ENCODE peak calls at places on chromosomes 13 and 19, in four cellular contexts. U, N, J and F are unnamed samples.
A peak's percentile ranks its signal among the peaks of the same experiment; 100 is the strongest.

GRCh38 chr13:87696458-87696857 is 25.3 kb downstream of the SLITRK5 start:
- DNase-seq in U (no peak), N (no peak), J (no peak), F (no peak)

GRCh38 chr19:23799321-23799720 is 40.6 kb upstream of the ZNF681 start:
- DNase-seq in U (no peak), N (no peak), J (no peak), F (no peak)

GRCh38 chr13:37109080-37109678 is 3.7 kb upstream of the CSNK1A1L start:
- DNase-seq in U (no peak), N (no peak), J (peak; percentile 52), F (no peak)

GRCh38 chr13:51267581-51267980 is 45.4 kb downstream of the FAM124A start:
- DNase-seq in U (no peak), N (no peak), J (no peak), F (no peak)

GRCh38 chr13:113851826-113852535 is 11.9 kb downstream of the GAS6 start:
- DNase-seq in U (no peak), N (peak; percentile 11), J (no peak), F (no peak)

GRCh38 chr13:80118507-80118906 is 222.4 kb downstream of the SPRY2 start:
- DNase-seq in U (no peak), N (no peak), J (no peak), F (no peak)

GRCh38 chr13:76522083-76522755 is 364.0 kb downstream of the KCTD12 start:
- DNase-seq in U (no peak), N (no peak), J (no peak), F (no peak)

GRCh38 chr19:52778811-52779210 is 7.8 kb downstream of the ZNF600 start:
- DNase-seq in U (peak; percentile 52), N (no peak), J (no peak), F (peak; percentile 24)

GRCh38 chr13:77907653-77908341 is 10.8 kb downstream of the EDNRB start:
- DNase-seq in U (no peak), N (peak; percentile 37), J (no peak), F (no peak)

GRCh38 chr19:3509566-3509989 is 3.5 kb downstream of the FZR1 start:
- DNase-seq in U (peak; percentile 35), N (no peak), J (no peak), F (no peak)

GRCh38 chr13:101596803-101597202 is 144.3 kb downstream of the ITGBL1 start:
- DNase-seq in U (no peak), N (no peak), J (no peak), F (no peak)

GRCh38 chr19:48123907-48124675 is 13.5 kb upstream of the PLA2G4C start:
- DNase-seq in U (peak; percentile 66), N (no peak), J (peak; percentile 7), F (peak; percentile 62)

GRCh38 chr19:29293736-29294342 is 80.9 kb upstream of the UQCRFS1 start:
- DNase-seq in U (no peak), N (no peak), J (no peak), F (no peak)

GRCh38 chr19:13466697-13467096 is 39.6 kb downstream of the CACNA1A start:
- DNase-seq in U (no peak), N (no peak), J (no peak), F (no peak)